ENCODE peak calls at places on chromosomes 16 and 17, in nine cellular contexts. I is activated T-cell treated with anti-CD3 and anti-CD28 coated beads, Interleukin-2, amount 50 U/mL, for 24 hours; K is GM03348; O is stimulated activated CD4-positive, alpha-beta T cell treated with anti-CD3 and anti-CD28 coated beads, Interleukin-4, amount 100 ng/mL, for 4 hours; S is Panc1; L is NCI-H748 treated with DMSO at 0.1 percent for 48 hours; J is keratinocyte; N is LHCN-M2; D is NCI-H1436. V is an unnamed sample.

GRCh38 chr16:89722392-89723278 is 1.3 kb downstream of the ZNF276 start:
- DNase-seq in I (peak), K (no peak), O (peak), S (no peak), L (no peak), J (no peak), N (no peak), D (no peak), V (peak)

GRCh38 chr17:8935194-8935593 is 30.3 kb downstream of the PIK3R5 start:
- DNase-seq in I (peak), K (no peak), O (peak), S (no peak), L (no peak), J (no peak), N (no peak), D (no peak), V (no peak)

GRCh38 chr17:33873218-33873617 is 381.9 kb upstream of the CCL2 start:
- DNase-seq in I (no peak), K (no peak), O (no peak), S (no peak), L (no peak), J (no peak), N (no peak), D (no peak), V (no peak)

GRCh38 chr17:70855401-70856054 is 686.2 kb downstream of the KCNJ2 start:
- DNase-seq in I (no peak), K (no peak), O (no peak), S (peak), L (peak), J (no peak), N (peak), D (peak), V (peak)

GRCh38 chr17:59466943-59467801 is 98.2 kb upstream of the DHX40 start:
- DNase-seq in I (no peak), K (no peak), O (no peak), S (no peak), L (no peak), J (no peak), N (no peak), D (peak), V (no peak)

GRCh38 chr17:17018612-17019429 is 23.4 kb upstream of the MPRIP start:
- DNase-seq in I (no peak), K (no peak), O (no peak), S (no peak), L (no peak), J (no peak), N (no peak), D (no peak), V (peak)

GRCh38 chr17:44905006-44906000 is 6.1 kb upstream of the EFTUD2 start:
- DNase-seq in I (no peak), K (no peak), O (no peak), S (no peak), L (no peak), J (no peak), N (no peak), D (no peak), V (no peak)

GRCh38 chr16:75254359-75254837 is 3.0 kb upstream of the BCAR1 start:
- DNase-seq in I (no peak), K (peak), O (no peak), S (no peak), L (no peak), J (peak), N (peak), D (no peak), V (peak)

V was measured in PC-3.